ENCODE peak calls at places on chromosome 22, in nine cellular contexts. K, S, M, W, B, G, O, H and U are unnamed samples.
A peak's percentile ranks its signal among the peaks of the same experiment; 100 is the strongest.

GRCh38 chr22:25895678-25896077 is 153.7 kb downstream of the MYO18B start:
- DNase-seq in K (no peak), S (no peak), M (no peak), W (peak; percentile 0), B (no peak), G (no peak), O (no peak), H (no peak), U (no peak)

GRCh38 chr22:27748355-27749168 is 53.0 kb downstream of the MN1 start:
- DNase-seq in K (peak; percentile 73), S (no peak), M (peak; percentile 86), W (no peak), B (no peak), G (peak; percentile 81), O (peak; percentile 46), H (no peak), U (peak; percentile 66)

GRCh38 chr22:28477556-28477955 is 202.1 kb downstream of the TTC28 start:
- DNase-seq in K (no peak), S (no peak), M (no peak), W (no peak), B (no peak), G (no peak), O (no peak), H (no peak), U (no peak)

GRCh38 chr22:24435861-24436351 is 8.5 kb downstream of the ADORA2A start:
- DNase-seq in K (peak; percentile 40), S (no peak), M (peak; percentile 47), W (no peak), B (peak; percentile 70), G (no peak), O (no peak), H (no peak), U (peak; percentile 39)

GRCh38 chr22:28741200-28741757 is 341 bp downstream of the CHEK2 start:
- DNase-seq in K (no peak), S (no peak), M (no peak), W (no peak), B (no peak), G (no peak), O (no peak), H (no peak), U (no peak)

GRCh38 chr22:43152355-43153071 is 1.2 kb downstream of the TSPO start:
- DNase-seq in K (peak; percentile 41), S (no peak), M (peak; percentile 56), W (peak; percentile 95), B (peak; percentile 85), G (peak; percentile 48), O (peak; percentile 84), H (peak; percentile 92), U (peak; percentile 45)

GRCh38 chr22:49735411-49736311 is 92.0 kb downstream of the BRD1 start:
- DNase-seq in K (no peak), S (no peak), M (no peak), W (peak; percentile 66), B (no peak), G (peak; percentile 2), O (no peak), H (peak; percentile 33), U (peak; percentile 8)

GRCh38 chr22:29231971-29232959 is 26.6 kb downstream of the EMID1 start:
- DNase-seq in K (peak; percentile 14), S (peak; percentile 79), M (no peak), W (no peak), B (peak; percentile 69), G (peak; percentile 63), O (peak; percentile 84), H (no peak), U (peak; percentile 43)

GRCh38 chr22:47379037-47379436 is 616.6 kb downstream of the TBC1D22A start:
- DNase-seq in K (no peak), S (no peak), M (no peak), W (no peak), B (no peak), G (no peak), O (no peak), H (no peak), U (no peak)

GRCh38 chr22:44574057-44574456 is 76.0 kb upstream of the RTL6 start:
- DNase-seq in K (no peak), S (no peak), M (peak; percentile 93), W (peak; percentile 84), B (peak; percentile 54), G (peak; percentile 76), O (peak; percentile 37), H (peak; percentile 30), U (peak; percentile 76)

GRCh38 chr22:16966251-16966650 is 41.8 kb downstream of the GAB4 start:
- DNase-seq in K (no peak), S (no peak), M (no peak), W (peak; percentile 53), B (no peak), G (no peak), O (no peak), H (no peak), U (no peak)

GRCh38 chr22:23128269-23129108 is 13.3 kb downstream of the RSPH14 start:
- DNase-seq in K (peak; percentile 92), S (peak; percentile 59), M (peak; percentile 84), W (peak; percentile 91), B (peak; percentile 76), G (peak; percentile 88), O (peak; percentile 78), H (no peak), U (peak; percentile 83)

GRCh38 chr22:25786165-25786564 is 44.2 kb downstream of the MYO18B start:
- DNase-seq in K (no peak), S (no peak), M (no peak), W (no peak), B (no peak), G (no peak), O (no peak), H (no peak), U (no peak)

GRCh38 chr22:39135092-39135896 is 17.2 kb downstream of the CBX7 start:
- DNase-seq in K (peak; percentile 48), S (peak; percentile 55), M (no peak), W (no peak), B (no peak), G (peak; percentile 48), O (peak; percentile 44), H (no peak), U (peak; percentile 39)

GRCh38 chr22:47123827-47124442 is 361.5 kb downstream of the TBC1D22A start:
- DNase-seq in K (no peak), S (no peak), M (no peak), W (no peak), B (no peak), G (no peak), O (no peak), H (peak; percentile 26), U (no peak)

GRCh38 chr22:38941488-38941987 is 15.9 kb upstream of the APOBEC3A start:
- DNase-seq in K (no peak), S (no peak), M (no peak), W (no peak), B (no peak), G (no peak), O (peak; percentile 5), H (peak; percentile 48), U (no peak)

GRCh38 chr22:23084453-23085350 is 14.4 kb downstream of the GNAZ start:
- DNase-seq in K (no peak), S (no peak), M (no peak), W (no peak), B (no peak), G (no peak), O (no peak), H (no peak), U (no peak)

GRCh38 chr22:30754971-30755759 is 60.5 kb downstream of the OSBP2 start:
- DNase-seq in K (peak; percentile 92), S (peak; percentile 54), M (peak; percentile 92), W (no peak), B (peak; percentile 58), G (peak; percentile 87), O (peak; percentile 61), H (no peak), U (peak; percentile 91)
- TF ChIP-seq CTCF in K (peak; percentile 96), S (peak; percentile 81), M (peak; percentile 89), W (no peak), B (peak; percentile 71), G (peak; percentile 89), O (peak; percentile 25), H (peak; percentile 19), U (peak; percentile 89)

DNA sequence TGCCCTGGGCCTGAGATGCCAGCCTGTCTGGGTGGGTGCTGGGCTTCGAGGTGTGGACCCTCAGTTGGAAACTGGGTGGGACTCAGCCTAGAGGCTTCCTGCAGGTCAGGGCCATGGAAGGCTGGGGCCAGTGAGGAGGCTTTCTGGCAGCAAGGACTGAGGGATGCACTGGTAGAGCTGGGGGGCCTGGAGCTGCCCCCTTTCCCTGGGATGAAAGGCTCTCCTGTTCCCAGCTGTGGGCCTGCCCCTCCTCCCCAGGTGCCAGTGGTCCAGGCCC is 2.5 kb downstream of the SEPTIN5 start:
- DNase-seq in K (no peak), S (no peak), M (no peak), W (no peak), B (no peak), G (no peak), O (no peak), H (no peak), U (no peak)
- H3K4me3 ChIP-seq in K (no peak overlapping the region), S (no peak overlapping the region), M (no peak overlapping the region), W (no peak overlapping the region), B (no peak overlapping the region), G (no peak overlapping the region), O (no peak overlapping the region), H (no peak overlapping the region), U (no peak overlapping the region)

DNA sequence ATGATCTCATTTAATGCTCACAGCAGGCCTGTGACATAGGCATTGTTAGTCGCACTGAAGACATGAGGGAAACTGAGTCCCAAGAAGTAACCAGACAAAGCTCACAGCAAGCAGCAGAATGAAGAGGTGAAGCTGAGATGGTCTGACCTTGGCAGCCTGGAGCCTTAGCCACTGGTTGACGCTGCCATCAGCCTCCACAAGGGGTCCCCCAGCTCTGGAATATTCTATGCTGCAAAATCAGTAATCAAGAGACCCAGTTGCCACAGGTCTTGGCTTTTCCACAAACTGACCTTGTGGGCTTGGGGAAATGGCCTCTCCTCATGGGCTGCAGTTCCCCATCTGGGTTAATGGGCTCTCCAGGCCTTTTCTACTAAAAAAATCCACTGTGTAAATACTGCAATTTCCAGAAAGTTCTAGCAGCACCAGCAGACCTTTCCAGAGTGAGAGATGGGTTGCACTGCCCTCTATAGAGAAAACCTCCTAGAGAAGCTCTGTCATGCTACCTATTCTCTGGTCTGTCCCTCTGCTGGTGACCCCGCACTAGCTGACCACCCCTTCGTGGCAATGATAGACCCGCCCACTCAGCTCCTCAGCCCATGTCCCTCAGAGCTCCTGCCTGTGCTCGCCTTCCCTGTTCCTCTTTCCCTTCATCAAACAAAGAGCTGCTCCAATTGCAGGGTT is 22.6 kb upstream of the ISX start:
- DNase-seq in K (no peak), S (no peak), M (no peak), W (no peak), B (no peak), G (no peak), O (no peak), H (no peak), U (no peak)
- TF ChIP-seq CTCF in K (peak; percentile 10), S (no peak), M (no peak), W (no peak), B (no peak), G (no peak), O (no peak), H (peak; percentile 26), U (no peak)

DNA sequence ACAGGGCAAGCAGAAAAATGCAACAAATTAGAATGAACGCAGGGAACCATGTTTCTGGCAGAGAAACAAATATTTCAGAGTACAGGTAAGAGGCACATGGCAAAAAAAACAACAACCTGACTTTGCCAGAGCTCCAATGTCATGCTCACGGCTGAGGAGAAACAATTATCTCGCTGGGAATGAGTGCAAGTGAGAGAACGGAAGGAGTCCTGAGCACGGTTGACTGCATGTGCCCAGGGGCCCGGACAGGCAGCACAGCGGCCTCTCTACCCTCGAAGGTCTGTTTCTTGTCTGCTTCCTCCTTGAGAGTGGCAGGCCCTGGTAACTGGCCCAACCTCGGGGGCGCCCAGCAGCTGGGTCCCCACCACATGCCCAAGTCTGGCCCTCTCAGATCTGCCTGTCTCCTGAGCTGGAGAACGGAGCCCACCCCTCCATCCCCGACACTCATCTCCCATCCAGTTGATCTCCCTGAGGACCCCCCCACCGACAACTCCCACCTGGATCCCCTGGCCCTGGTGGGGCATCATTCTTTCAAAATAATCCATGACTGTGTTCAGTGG is 24.6 kb upstream of the RTN4R start:
- DNase-seq in K (no peak), S (no peak), M (no peak), W (no peak), B (no peak), G (no peak), O (no peak), H (no peak), U (no peak)
- H3K4me3 ChIP-seq in K (no peak overlapping the region), S (no peak overlapping the region), M (no peak overlapping the region), W (no peak overlapping the region), B (no peak overlapping the region), G (no peak overlapping the region), O (no peak overlapping the region), H (no peak overlapping the region), U (no peak overlapping the region)